ENCODE peak calls at places on chromosomes 16 and 17, in four cellular contexts. N, F, H and C are unnamed samples. For H3K9me3 and H3K4me1, the result is how much of the 10 kb centered on the place peaks cover.

GRCh38 chr17:66737524-66737923 is 97.4 kb upstream of the CACNG5 start:
- DNase-seq in N (no peak), F (no peak), H (no peak), C (peak)

GRCh38 chr16:3902731-3903130 is 22.2 kb upstream of the CREBBP start:
- DNase-seq in N (no peak), F (no peak), H (no peak), C (no peak)

GRCh38 chr17:42950044-42950783 is 14.0 kb downstream of the AARSD1 start:
- DNase-seq in N (no peak), F (no peak), H (no peak), C (no peak)

GRCh38 chr16:1564325-1564724 is 30.9 kb downstream of the TMEM204 start:
- DNase-seq in N (peak), F (no peak), H (no peak), C (no peak)

GRCh38 chr16:18062713-18063112 is 273.8 kb downstream of the NPIPA8 start:
- DNase-seq in N (no peak), F (no peak), H (no peak), C (no peak)

GRCh38 chr17:17741346-17742023 is 60.2 kb downstream of the RAI1 start:
- DNase-seq in N (peak), F (no peak), H (no peak), C (peak)

GRCh38 chr16:10566613-10567012 is 13.8 kb downstream of the EMP2 start:
- DNase-seq in N (no peak), F (no peak), H (no peak), C (no peak)

GRCh38 chr17:47810200-47810821 is 11.3 kb downstream of the OSBPL7 start:
- DNase-seq in N (no peak), F (no peak), H (peak), C (peak)

GRCh38 chr16:3988824-3989223 is 108.3 kb upstream of the CREBBP start:
- DNase-seq in N (no peak), F (no peak), H (no peak), C (no peak)

GRCh38 chr16:88736088-88736487 is 29.8 kb downstream of the CTU2 start:
- DNase-seq in N (peak), F (no peak), H (no peak), C (no peak)

GRCh38 chr17:15092762-15093161 is 172.4 kb downstream of the PMP22 start:
- DNase-seq in N (no peak), F (no peak), H (no peak), C (no peak)

GRCh38 chr17:78759203-78759968 is 22.7 kb downstream of the CYTH1 start:
- DNase-seq in N (peak), F (peak), H (no peak), C (peak)

GRCh38 chr17:65556014-65556909 is 5.2 kb downstream of the AXIN2 start:
- DNase-seq in N (peak), F (peak), H (peak), C (peak)

GRCh38 chr17:64259922-64260321 is 3.1 kb downstream of the TEX2 start:
- DNase-seq in N (no peak), F (no peak), H (peak), C (peak)

GRCh38 chr17:9959377-9959981 is 54.4 kb upstream of the RCVRN start:
- DNase-seq in N (peak), F (peak), H (no peak), C (peak)

GRCh38 chr16:47848481-47849109 is 307.2 kb downstream of the ABCC12 start:
- DNase-seq in N (no peak), F (no peak), H (no peak), C (no peak)

GRCh38 chr17:6427284-6427781 is 7.6 kb downstream of the AIPL1 start:
- DNase-seq in N (no peak), F (peak), H (peak), C (no peak)

GRCh38 chr17:78397681-78398101 is 19.2 kb downstream of the PGS1 start:
- DNase-seq in N (no peak), F (no peak), H (no peak), C (no peak)

DNA sequence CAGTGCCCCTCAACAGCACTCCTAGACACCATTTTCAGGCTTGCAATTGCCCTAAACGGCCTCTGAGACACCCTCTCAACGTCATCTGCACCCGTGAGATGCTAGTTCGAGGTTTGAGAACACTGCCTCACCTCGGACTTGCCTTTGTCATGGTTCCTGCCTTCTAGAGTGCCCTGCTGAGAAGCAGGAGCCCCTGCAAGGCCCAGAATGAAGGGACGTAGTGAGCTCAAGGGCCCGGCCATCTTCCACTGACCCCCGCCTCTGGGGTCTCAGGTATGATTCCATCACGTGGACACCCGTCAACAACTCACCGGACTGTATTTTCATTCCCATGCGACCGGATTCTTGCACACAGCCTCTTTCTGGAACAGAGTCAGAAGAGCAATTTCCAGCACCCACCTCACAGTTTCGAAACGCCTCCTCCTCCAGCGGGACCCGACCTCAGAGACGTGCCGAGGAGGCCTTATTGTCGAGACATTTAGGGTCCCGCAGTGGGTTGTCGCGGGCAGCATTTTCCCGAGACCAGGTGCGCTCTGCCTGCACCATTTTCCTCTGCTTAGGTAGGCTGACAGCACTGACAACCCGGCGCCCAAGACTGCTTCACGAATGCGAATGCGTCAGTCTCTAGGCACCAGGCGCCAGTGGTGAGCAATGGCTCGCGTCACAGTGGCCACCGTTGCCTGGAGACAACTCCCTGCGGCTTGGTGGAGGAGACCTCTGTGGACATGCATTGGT is 999.9 kb downstream of the KCNJ18 start:
- DNase-seq in N (no peak), F (no peak), H (no peak), C (no peak)
- H3K9me3 ChIP-seq in N (under half), F (under half), H (under half), C (under half)

GRCh38 chr16:58516768-58517107 is 1.4 kb downstream of the SETD6 start:
- DNase-seq in N (no peak), F (no peak), H (no peak), C (no peak)
- H3K27ac ChIP-seq in N (no peak), F (peak), H (peak), C (no peak)

GRCh38 chr17:39927928-39928867 is 666 bp downstream of the LRRC3C start:
- DNase-seq in N (peak), F (peak), H (peak), C (peak)
- H3K4me1 ChIP-seq in N (under half), F (under half), H (under half), C (under half)

GRCh38 chr16:68553186-68553585 is 14.1 kb downstream of the ZFP90 start:
- DNase-seq in N (no peak), F (no peak), H (no peak), C (no peak)
- H3K9me3 ChIP-seq in N (under half), F (under half), H (under half), C (under half)

GRCh38 chr17:45431531-45432404 is 902 bp downstream of the ARHGAP27 start:
- DNase-seq in N (peak), F (peak), H (peak), C (peak)
- H3K27ac ChIP-seq in N (no peak), F (peak), H (no peak), C (peak)

DNA sequence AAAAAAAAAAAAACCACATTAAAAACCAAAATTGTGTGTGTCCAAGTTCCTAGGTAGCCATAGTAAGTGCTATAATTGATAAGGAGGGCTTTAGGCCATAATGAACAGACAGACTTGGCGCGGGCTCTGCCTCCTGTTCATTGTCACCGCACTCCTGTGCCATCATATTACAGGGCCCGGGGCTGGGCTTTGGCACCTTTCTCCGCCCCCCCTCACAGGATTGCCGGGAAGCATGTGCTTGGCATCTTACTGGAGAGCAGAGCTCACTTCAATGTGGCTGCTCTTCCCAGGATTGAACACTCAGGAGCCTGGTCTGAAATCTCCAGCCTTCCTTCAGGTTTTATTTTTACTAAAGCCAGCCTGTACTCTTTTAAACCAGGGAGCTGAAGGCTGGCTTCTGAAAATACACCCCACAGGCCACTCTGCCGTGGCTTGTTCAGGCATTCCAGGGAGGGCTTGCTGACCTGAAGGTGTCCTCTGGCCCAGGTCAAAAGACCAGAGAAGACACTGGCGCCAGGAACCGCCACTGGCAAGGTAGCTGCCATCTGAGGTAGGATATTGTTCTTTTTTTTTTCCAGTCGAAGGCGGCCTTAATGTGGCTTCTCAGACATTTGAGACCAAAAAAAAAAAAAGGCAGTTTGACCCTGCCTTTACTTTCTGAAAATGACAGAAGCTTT is 39.3 kb downstream of the DHRS7B start:
- DNase-seq in N (no peak), F (no peak), H (no peak), C (no peak)
- H3K4me1 ChIP-seq in N (under half), F (under half), H (under half), C (under half)

GRCh38 chr17:60491771-60492170 is 34.3 kb downstream of the APPBP2 start:
- DNase-seq in N (no peak), F (no peak), H (no peak), C (no peak)
- H3K9me3 ChIP-seq in N (under half), F (under half), H (under half), C (under half)

GRCh38 chr16:83137326-83137770 is 510.6 kb downstream of the CDH13 start:
- DNase-seq in N (no peak), F (no peak), H (peak), C (peak)
- H3K27ac ChIP-seq in N (peak), F (no peak), H (peak), C (peak)

GRCh38 chr17:57938061-57938502 is 17.1 kb downstream of the CUEDC1 start:
- DNase-seq in N (no peak), F (no peak), H (peak), C (peak)
- H3K4me1 ChIP-seq in N (under half), F (under half), H (under half), C (half or more)